ENCODE peak calls at places on chromosomes 2 and 18, in ten cellular contexts. D is NCI-H1105; U is astrocyte of the spinal cord; I is cardiac fibroblast; M is neural progenitor cell; S is endothelial cell; V is aorta; L is stimulated activated CD4-positive, alpha-beta T cell treated with anti-CD3 and anti-CD28 coated beads, Interleukin-12 subunit alpha, Interleukin-12 subunit beta, amount 100 ng/mL, for 24 hours; H is activated CD4-positive, alpha-beta T cell treated with anti-CD3 and anti-CD28 coated beads for 48 hours; F is HCT116. Q is an unnamed sample.

GRCh38 chr18:56358608-56359007 is 279.8 kb downstream of the TXNL1 start:
- DNase-seq in D (no peak), U (no peak), I (no peak), M (no peak), S (no peak), V (no peak), L (no peak), H (no peak), F (no peak), Q (no peak)

GRCh38 chr2:234459401-234460009 is 37.4 kb downstream of the ARL4C start:
- DNase-seq in D (no peak), U (no peak), I (no peak), M (no peak), S (no peak), V (no peak), L (no peak), H (no peak), F (no peak), Q (no peak)

GRCh38 chr2:231351648-231352047 is 43.9 kb upstream of the B3GNT7 start:
- DNase-seq in D (no peak), U (no peak), I (no peak), M (no peak), S (no peak), V (no peak), L (no peak), H (no peak), F (no peak), Q (no peak)

GRCh38 chr2:104502904-104503303 is 351.0 kb upstream of the POU3F3 start:
- DNase-seq in D (no peak), U (no peak), I (no peak), M (peak), S (no peak), V (no peak), L (no peak), H (no peak), F (no peak), Q (no peak)

GRCh38 chr2:5756266-5756665 is 64.1 kb downstream of the SOX11 start:
- DNase-seq in D (no peak), U (no peak), I (no peak), M (no peak), S (no peak), V (no peak), L (no peak), H (no peak), F (no peak), Q (no peak)

GRCh38 chr18:23336072-23336471 is 117.0 kb upstream of the RIOK3 start:
- DNase-seq in D (no peak), U (no peak), I (peak), M (no peak), S (no peak), V (no peak), L (no peak), H (no peak), F (no peak), Q (no peak)

GRCh38 chr2:122019729-122020128 is 264.3 kb downstream of the TSN start:
- DNase-seq in D (no peak), U (no peak), I (peak), M (no peak), S (no peak), V (no peak), L (no peak), H (no peak), F (no peak), Q (no peak)

GRCh38 chr2:129732630-129733026 is 246.8 kb upstream of the RAB6C start:
- DNase-seq in D (no peak), U (no peak), I (no peak), M (no peak), S (no peak), V (no peak), L (no peak), H (no peak), F (no peak), Q (no peak)

GRCh38 chr2:207783514-207783913 is 13.8 kb upstream of the FZD5 start:
- DNase-seq in D (no peak), U (no peak), I (no peak), M (no peak), S (no peak), V (no peak), L (no peak), H (no peak), F (no peak), Q (no peak)

GRCh38 chr2:12404497-12404896 is 312.2 kb upstream of the TRIB2 start:
- DNase-seq in D (no peak), U (no peak), I (no peak), M (no peak), S (no peak), V (no peak), L (no peak), H (no peak), F (no peak), Q (no peak)

GRCh38 chr2:30398488-30398887 is 48.6 kb upstream of the LCLAT1 start:
- DNase-seq in D (no peak), U (no peak), I (no peak), M (no peak), S (no peak), V (no peak), L (no peak), H (no peak), F (no peak), Q (no peak)

GRCh38 chr2:155690785-155691184 is 641.7 kb downstream of the NR4A2 start:
- DNase-seq in D (no peak), U (no peak), I (no peak), M (no peak), S (no peak), V (no peak), L (no peak), H (no peak), F (no peak), Q (no peak)

GRCh38 chr2:205860146-205860545 is 177.8 kb downstream of the NRP2 start:
- DNase-seq in D (no peak), U (no peak), I (no peak), M (no peak), S (no peak), V (no peak), L (no peak), H (no peak), F (no peak), Q (no peak)

GRCh38 chr2:124995185-124995912 is 970.3 kb downstream of the CNTNAP5 start:
- DNase-seq in D (no peak), U (no peak), I (no peak), M (no peak), S (no peak), V (no peak), L (no peak), H (no peak), F (no peak), Q (no peak)

GRCh38 chr2:165417009-165417408 is 52.5 kb upstream of the CSRNP3 start:
- DNase-seq in D (no peak), U (no peak), I (no peak), M (no peak), S (no peak), V (no peak), L (no peak), H (no peak), F (no peak), Q (no peak)

Q was measured in fibroblast of lung.